ENCODE peak calls at places on chromosomes 2 and 18, in eight cellular contexts. X is breast epithelium, V is spleen, Y is mucosa of descending colon, F is BJ, Z is AG04450, W is AG10803, E is left ventricle myocardium inferior. L is an unnamed sample.

GRCh38 chr2:98134601-98135000 is 47.6 kb downstream of the VWA3B start:
- DNase-seq in F (no peak), E (no peak), V (no peak), W (no peak), Y (no peak), X (no peak), Z (no peak), L (no peak)

GRCh38 chr2:73987948-73988700 is 3.4 kb downstream of the TET3 start:
- DNase-seq in W (no peak), F (no peak), Y (no peak), X (no peak), V (no peak), Z (no peak), E (no peak), L (no peak)

GRCh38 chr2:146734042-146734715 is 1110.7 kb upstream of the ACVR2A start:
- DNase-seq in Y (no peak), Z (peak; percentile 6), W (peak; percentile 59), E (no peak), V (no peak), F (peak; percentile 1), X (no peak), L (peak; percentile 10)

GRCh38 chr18:79926306-79926705 is 25.1 kb downstream of the SLC66A2 start:
- DNase-seq in Z (no peak), V (peak; percentile 53), F (no peak), Y (no peak), X (peak; percentile 10), E (no peak), W (no peak), L (no peak)

GRCh38 chr2:216635701-216636541 is 2.7 kb downstream of the IGFBP2 start:
- DNase-seq in W (no peak), X (peak; percentile 48), F (no peak), Z (no peak), Y (no peak), V (no peak), E (no peak), L (no peak)

GRCh38 chr2:237723613-237724012 is 75.0 kb upstream of the RBM44 start:
- DNase-seq in V (no peak), Z (no peak), Y (peak; percentile 91), E (peak; percentile 59), X (peak; percentile 15), W (peak; percentile 44), F (no peak), L (no peak)

GRCh38 chr2:20343128-20343527 is 7.5 kb downstream of the PUM2 start:
- DNase-seq in W (no peak), F (no peak), V (no peak), Y (no peak), X (no peak), Z (no peak), E (no peak), L (no peak)

GRCh38 chr2:120552800-120553471 is 182.7 kb upstream of the GLI2 start:
- DNase-seq in F (no peak), E (peak; percentile 89), W (peak; percentile 71), Y (peak; percentile 89), Z (no peak), V (peak; percentile 87), X (peak; percentile 91), L (no peak)

GRCh38 chr2:16747706-16748105 is 82.1 kb upstream of the CYRIA start:
- DNase-seq in W (no peak), E (no peak), V (no peak), X (no peak), F (no peak), Y (no peak), Z (no peak), L (no peak)

GRCh38 chr2:105396254-105397024 is 2.4 kb downstream of the FHL2 start:
- DNase-seq in W (peak; percentile 97), F (peak; percentile 98), V (no peak), X (peak; percentile 80), Z (peak; percentile 83), E (no peak), Y (peak; percentile 68), L (peak; percentile 73)

GRCh38 chr2:218853766-218854165 is 5.8 kb upstream of the WNT6 start:
- DNase-seq in W (peak; percentile 30), V (peak; percentile 34), Z (no peak), F (no peak), Y (no peak), E (no peak), X (no peak), L (no peak)

GRCh38 chr2:172964511-172964910 is 111.1 kb upstream of the MAP3K20 start:
- DNase-seq in X (no peak), Z (no peak), Y (no peak), V (no peak), E (no peak), F (no peak), W (no peak), L (no peak)

GRCh38 chr2:207073791-207074678 is 91.7 kb downstream of the KLF7 start:
- DNase-seq in Z (no peak), W (peak; percentile 19), F (no peak), E (no peak), Y (no peak), V (no peak), X (no peak), L (no peak)
- H3K4me3 ChIP-seq in Z (no peak overlapping the region), W (no peak overlapping the region), F (no peak overlapping the region), E (peak overlapping the region; percentile 27), Y (no peak overlapping the region), V (peak overlapping the region; percentile 35), X (no peak overlapping the region), L (no peak overlapping the region)

GRCh38 chr2:86371482-86372002 is 34.1 kb upstream of the REEP1 start:
- DNase-seq in X (no peak), F (no peak), V (no peak), E (no peak), W (no peak), Z (no peak), Y (no peak), L (no peak)

GRCh38 chr2:86368181-86368824 is 30.9 kb upstream of the REEP1 start:
- DNase-seq in F (no peak), X (no peak), E (peak; percentile 32), V (peak; percentile 78), Y (peak; percentile 70), W (peak; percentile 31), Z (no peak), L (no peak)

GRCh38 chr2:86372133-86372532 is 34.7 kb upstream of the REEP1 start:
- DNase-seq in Z (no peak), Y (no peak), F (no peak), W (no peak), E (no peak), X (no peak), V (no peak), L (no peak)

GRCh38 chr2:86372641-86373502 is 35.4 kb upstream of the REEP1 start:
- DNase-seq in Y (peak; percentile 37), E (no peak), X (no peak), V (no peak), F (no peak), W (peak; percentile 45), Z (peak; percentile 11), L (no peak)

DNA sequence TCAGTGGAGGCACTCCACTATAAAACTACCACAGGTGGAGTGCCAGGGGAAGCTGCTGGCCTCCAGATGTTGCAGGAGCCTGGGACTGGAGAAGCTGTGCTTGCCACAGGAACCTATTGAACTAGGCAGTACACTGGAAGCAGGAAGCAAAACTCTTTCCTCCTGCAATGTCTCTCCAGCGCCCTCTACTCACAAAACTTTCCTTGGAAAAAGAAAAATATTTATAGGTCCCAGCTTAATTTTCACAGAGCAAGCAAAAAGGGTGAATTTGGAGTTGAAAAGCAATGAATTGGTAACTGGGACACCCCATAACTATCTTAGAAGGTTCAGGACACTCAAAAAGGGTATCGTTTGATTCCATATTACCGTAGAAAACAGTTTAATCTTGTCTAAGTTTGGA is 33.2 kb upstream of the REEP1 start:
- DNase-seq in W (no peak), E (no peak), X (no peak), F (no peak), V (no peak), Y (no peak), Z (no peak), L (no peak)
- TF ChIP-seq CTCF in W (no peak), E (no peak), X (no peak), F (no peak), V (no peak), Y (no peak), Z (no peak), L (peak; percentile 8)

GRCh38 chr18:75341897-75342296 is 85.6 kb downstream of the SMIM21 start:
- DNase-seq in Y (no peak), X (no peak), Z (no peak), W (no peak), E (no peak), F (no peak), V (no peak), L (no peak)
- H3K4me3 ChIP-seq in Y (no peak overlapping the region), X (no peak overlapping the region), Z (no peak overlapping the region), W (no peak overlapping the region), E (no peak overlapping the region), F (no peak overlapping the region), V (no peak overlapping the region), L (no peak overlapping the region)

GRCh38 chr2:60148717-60149116 is 404.7 kb downstream of the BCL11A start:
- DNase-seq in V (no peak), X (no peak), Z (no peak), E (no peak), Y (no peak), W (no peak), F (no peak), L (no peak)

GRCh38 chr2:60149151-60149550 is 404.3 kb downstream of the BCL11A start:
- DNase-seq in X (no peak), W (no peak), E (no peak), Y (no peak), F (no peak), Z (no peak), V (no peak), L (no peak)

GRCh38 chr2:60157283-60157682 is 396.2 kb downstream of the BCL11A start:
- DNase-seq in E (no peak), X (no peak), Z (no peak), F (no peak), Y (no peak), V (no peak), W (no peak), L (no peak)

GRCh38 chr2:60158262-60158661 is 395.2 kb downstream of the BCL11A start:
- DNase-seq in W (no peak), F (no peak), X (no peak), Y (no peak), V (no peak), E (no peak), Z (no peak), L (no peak)

GRCh38 chr2:60152226-60152833 is 401.1 kb downstream of the BCL11A start:
- DNase-seq in E (no peak), X (no peak), W (peak; percentile 2), V (no peak), Z (no peak), Y (no peak), F (no peak), L (no peak)
- TF ChIP-seq CTCF in E (peak; percentile 70), X (no peak), W (peak; percentile 68), V (peak; percentile 80), Z (peak; percentile 65), Y (peak; percentile 73), F (peak; percentile 62), L (peak; percentile 81)